ENCODE peak calls at places on chromosomes 11 and 22, in four cellular contexts. A, I, J and C are unnamed samples.
A peak's percentile ranks its signal among the peaks of the same experiment; 100 is the strongest.

GRCh38 chr11:118666331-118666730 is 13.1 kb downstream of the TREH start:
- DNase-seq in A (no peak), I (no peak), J (no peak), C (no peak)

GRCh38 chr11:64242920-64243854 is 2.3 kb downstream of the FKBP2 start:
- DNase-seq in A (no peak), I (no peak), J (no peak), C (no peak)

GRCh38 chr22:27994481-27995331 is 75.7 kb upstream of the PITPNB start:
- DNase-seq in A (no peak), I (no peak), J (no peak), C (no peak)

GRCh38 chr11:75789521-75789920 is 20.9 kb downstream of the DGAT2 start:
- DNase-seq in A (no peak), I (no peak), J (no peak), C (no peak)

GRCh38 chr11:69866648-69867047 is 47.4 kb upstream of the FGF3 start:
- DNase-seq in A (no peak), I (no peak), J (no peak), C (no peak)

GRCh38 chr11:130706572-130706971 is 209.7 kb downstream of the SNX19 start:
- DNase-seq in A (no peak), I (no peak), J (no peak), C (no peak)

GRCh38 chr11:6635082-6635932 is 16.1 kb upstream of the TPP1 start:
- DNase-seq in A (no peak), I (no peak), J (peak; percentile 40), C (no peak)

GRCh38 chr11:106691807-106692365 is 326.4 kb downstream of the GUCY1A2 start:
- DNase-seq in A (no peak), I (no peak), J (no peak), C (no peak)

GRCh38 chr22:39173787-39174497 is 21.5 kb upstream of the CBX7 start:
- DNase-seq in A (no peak), I (no peak), J (no peak), C (no peak)

GRCh38 chr11:30344085-30344484 is 21.2 kb downstream of the ARL14EP start:
- DNase-seq in A (no peak), I (no peak), J (no peak), C (no peak)

GRCh38 chr11:2316169-2316962 is 14.6 kb downstream of the TSPAN32 start:
- DNase-seq in A (no peak), I (no peak), J (no peak), C (no peak)
- TF ChIP-seq SUZ12 in A (no peak), I (no peak), J (no peak), C (no peak)

GRCh38 chr22:50009251-50009650 is 3.3 kb downstream of the IL17REL start:
- DNase-seq in A (no peak), I (no peak), J (no peak), C (no peak)
- TF ChIP-seq SUZ12 in A (no peak), I (no peak), J (no peak), C (no peak)

GRCh38 chr11:132278801-132279574 is 908.6 kb downstream of the NTM start:
- DNase-seq in A (peak; percentile 25), I (no peak), J (no peak), C (no peak)
- TF ChIP-seq SUZ12 in A (no peak), I (no peak), J (no peak), C (no peak)

GRCh38 chr11:65577756-65578109 is 1.9 kb downstream of the EHBP1L1 start:
- DNase-seq in A (no peak), I (no peak), J (no peak), C (no peak)
- TF ChIP-seq SUZ12 in A (no peak), I (no peak), J (no peak), C (no peak)

GRCh38 chr22:47041201-47042115 is 279.0 kb downstream of the TBC1D22A start:
- DNase-seq in A (no peak), I (no peak), J (no peak), C (no peak)

GRCh38 chr22:47042116-47042825 is 279.8 kb downstream of the TBC1D22A start:
- DNase-seq in A (no peak), I (no peak), J (no peak), C (no peak)

GRCh38 chr22:47039356-47039755 is 276.9 kb downstream of the TBC1D22A start:
- DNase-seq in A (no peak), I (no peak), J (peak; percentile 59), C (no peak)

GRCh38 chr22:47038206-47038835 is 275.9 kb downstream of the TBC1D22A start:
- DNase-seq in A (no peak), I (no peak), J (no peak), C (no peak)

DNA sequence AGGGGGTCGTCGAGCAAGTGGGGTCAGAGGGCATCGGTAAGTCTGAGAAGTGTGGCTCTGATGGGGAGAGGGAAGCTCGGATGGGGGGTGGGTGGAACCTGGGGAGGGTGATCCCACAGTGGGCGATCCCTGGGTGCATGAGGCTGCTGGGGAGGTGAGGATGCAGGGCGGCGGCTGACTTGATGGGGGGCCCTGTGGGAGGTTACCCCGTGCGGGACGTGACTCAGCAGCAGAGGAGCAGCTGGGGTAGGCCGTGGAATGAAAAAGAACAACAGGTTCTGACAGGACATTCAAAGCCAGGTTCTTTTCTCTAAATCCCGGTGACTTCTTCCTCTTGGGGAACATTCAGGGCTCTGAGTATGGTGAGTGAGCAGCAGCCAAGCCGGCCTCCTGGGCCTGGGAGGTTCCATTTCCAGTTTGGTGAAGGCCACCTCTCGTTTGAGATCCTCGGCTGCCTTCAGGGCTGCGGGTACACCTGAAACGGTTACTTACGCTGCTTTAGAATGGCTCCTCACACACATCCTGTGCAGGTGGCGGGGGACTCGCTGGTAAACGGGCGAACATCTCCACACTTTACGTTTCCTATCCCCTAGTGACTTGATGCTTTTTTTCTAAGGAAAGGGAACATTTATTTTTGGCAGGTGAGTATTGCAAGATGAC is 278.2 kb downstream of the TBC1D22A start:
- DNase-seq in A (no peak), I (no peak), J (no peak), C (no peak)
- TF ChIP-seq SUZ12 in A (no peak), I (no peak), J (no peak), C (no peak)

GRCh38 chr11:127670372-127670771 is 669.8 kb upstream of the KIRREL3 start:
- DNase-seq in A (no peak), I (no peak), J (no peak), C (no peak)
- TF ChIP-seq SUZ12 in A (no peak), I (no peak), J (no peak), C (no peak)

GRCh38 chr11:67055812-67056211 is 835 bp upstream of the RHOD start:
- DNase-seq in A (no peak), I (no peak), J (no peak), C (no peak)

GRCh38 chr11:67054851-67055523 is 1.7 kb upstream of the RHOD start:
- DNase-seq in A (no peak), I (no peak), J (peak; percentile 94), C (peak; percentile 74)

GRCh38 chr11:67052891-67053290 is 3.8 kb upstream of the RHOD start:
- DNase-seq in A (no peak), I (no peak), J (no peak), C (no peak)

GRCh38 chr11:67056267-67056639 is 394 bp upstream of the RHOD start:
- DNase-seq in A (no peak), I (no peak), J (no peak), C (no peak)

DNA sequence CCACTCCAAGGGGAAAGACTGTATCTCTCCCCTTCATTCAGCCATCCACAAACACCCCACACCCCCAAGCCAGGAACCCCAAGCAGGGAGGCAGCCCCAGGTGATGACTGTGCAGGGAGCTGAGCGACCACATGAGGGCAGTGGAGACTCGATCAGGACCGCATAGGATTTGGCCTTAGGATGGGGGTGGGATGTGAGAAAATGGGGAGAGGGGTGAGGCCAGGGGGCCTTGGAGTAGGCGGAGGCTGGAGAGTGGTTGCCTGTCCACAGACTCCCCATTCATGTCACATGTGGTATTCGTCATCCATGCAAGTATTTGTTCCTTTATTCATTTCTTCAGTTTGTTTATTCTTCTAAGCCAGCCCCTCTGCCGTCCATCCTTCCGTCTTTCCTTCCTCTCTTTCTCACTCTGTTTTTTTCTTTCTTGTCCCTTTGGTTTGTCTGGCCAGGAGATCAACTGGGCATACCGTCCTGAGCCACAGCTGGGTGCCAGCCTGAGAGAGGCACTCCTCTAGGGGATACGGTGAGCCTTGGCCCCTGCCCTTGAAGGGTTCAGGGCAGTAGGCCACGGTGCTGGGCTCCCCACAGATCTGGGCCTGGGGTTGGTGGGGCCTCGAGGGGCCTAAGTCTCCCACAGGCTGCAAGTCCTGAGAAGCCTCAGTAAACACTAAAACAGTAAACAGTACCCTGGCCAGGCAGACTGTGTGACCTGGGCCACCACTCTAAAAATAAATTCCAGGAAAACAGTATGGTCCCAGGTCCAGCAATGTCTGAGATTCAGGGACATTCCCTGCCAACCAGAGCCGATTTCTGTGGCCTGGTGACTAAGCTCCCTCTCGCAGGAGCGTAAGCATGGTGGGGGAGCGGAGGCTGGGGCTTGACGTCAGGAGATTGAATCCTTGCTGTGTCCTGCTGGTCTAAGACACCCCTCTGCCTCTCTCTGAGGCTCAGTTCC is 2.5 kb upstream of the RHOD start:
- DNase-seq in A (peak; percentile 50), I (peak; percentile 23), J (peak; percentile 49), C (peak; percentile 76)
- TF ChIP-seq SUZ12 in A (no peak), I (no peak), J (no peak), C (no peak)